ENCODE peak calls at places on chromosomes 5 and 9, in seven cellular contexts. E, N, G, P, I, Y and Q are unnamed samples.
A peak's percentile ranks its signal among the peaks of the same experiment; 100 is the strongest.

GRCh38 chr5:180343846-180344327 is 9.2 kb downstream of the GFPT2 start:
- DNase-seq in E (no peak), N (peak; percentile 73), G (peak; percentile 80), P (no peak), I (no peak), Y (peak; percentile 93), Q (no peak)

GRCh38 chr9:131999692-132000551 is 79.7 kb downstream of the MED27 start:
- DNase-seq in E (no peak), N (no peak), G (peak; percentile 68), P (no peak), I (peak; percentile 87), Y (peak; percentile 85), Q (no peak)

GRCh38 chr9:3468407-3469205 is 57.2 kb downstream of the RFX3 start:
- DNase-seq in E (no peak), N (no peak), G (no peak), P (no peak), I (no peak), Y (no peak), Q (no peak)

GRCh38 chr9:97237311-97237786 is 70.1 kb upstream of the CCDC180 start:
- DNase-seq in E (no peak), N (no peak), G (no peak), P (peak; percentile 16), I (no peak), Y (no peak), Q (no peak)

GRCh38 chr9:13942695-13943094 is 371.2 kb downstream of the NFIB start:
- DNase-seq in E (peak; percentile 9), N (peak; percentile 23), G (peak; percentile 87), P (no peak), I (peak; percentile 98), Y (peak; percentile 98), Q (no peak)

GRCh38 chr5:25544652-25545249 is 900.0 kb upstream of the CDH10 start:
- DNase-seq in E (no peak), N (no peak), G (no peak), P (peak; percentile 44), I (peak; percentile 55), Y (peak; percentile 1), Q (no peak)

GRCh38 chr5:80408475-80408875 is 611 bp downstream of the ZFYVE16 start:
- DNase-seq in E (peak; percentile 13), N (no peak), G (peak; percentile 50), P (peak; percentile 68), I (peak; percentile 66), Y (peak; percentile 29), Q (no peak)

GRCh38 chr5:33049845-33050244 is 338.7 kb downstream of the NPR3 start:
- DNase-seq in E (no peak), N (no peak), G (peak; percentile 71), P (no peak), I (peak; percentile 93), Y (peak; percentile 89), Q (no peak)

GRCh38 chr5:75037106-75037505 is 15.3 kb downstream of the GCNT4 start:
- DNase-seq in E (peak; percentile 8), N (no peak), G (peak; percentile 32), P (no peak), I (peak; percentile 100), Y (peak; percentile 83), Q (peak; percentile 76)

GRCh38 chr5:10250804-10251276 is 760 bp downstream of the CCT5 start:
- DNase-seq in E (no peak), N (no peak), G (peak; percentile 32), P (no peak), I (peak; percentile 39), Y (peak; percentile 40), Q (no peak)

GRCh38 chr5:151659001-151659754 is 27.5 kb downstream of the SPARC start:
- DNase-seq in E (peak; percentile 48), N (peak; percentile 91), G (peak; percentile 86), P (peak; percentile 91), I (peak; percentile 80), Y (peak; percentile 84), Q (peak; percentile 88)

GRCh38 chr5:143435207-143435657 is 31.7 kb upstream of the NR3C1 start:
- DNase-seq in E (no peak), N (no peak), G (peak; percentile 20), P (no peak), I (peak; percentile 15), Y (no peak), Q (no peak)

GRCh38 chr9:38141751-38142150 is 72.7 kb upstream of the SHB start:
- DNase-seq in E (peak; percentile 54), N (no peak), G (peak; percentile 63), P (no peak), I (peak; percentile 35), Y (peak; percentile 63), Q (no peak)

GRCh38 chr9:97802276-97802675 is 50.8 kb upstream of the FOXE1 start:
- DNase-seq in E (no peak), N (no peak), G (no peak), P (no peak), I (peak; percentile 92), Y (peak; percentile 60), Q (no peak)

GRCh38 chr5:143316844-143317631 is 86.4 kb downstream of the NR3C1 start:
- DNase-seq in E (no peak), N (no peak), G (peak; percentile 42), P (no peak), I (no peak), Y (no peak), Q (no peak)

GRCh38 chr9:136131629-136132499 is 13.2 kb upstream of the TMEM250 start:
- DNase-seq in E (no peak), N (no peak), G (no peak), P (no peak), I (no peak), Y (no peak), Q (no peak)

GRCh38 chr5:86500947-86501346 is 116.8 kb upstream of the COX7C start:
- DNase-seq in E (peak; percentile 1), N (no peak), G (no peak), P (no peak), I (peak; percentile 3), Y (no peak), Q (no peak)

GRCh38 chr9:136075881-136076678 is 19.0 kb downstream of the NACC2 start:
- DNase-seq in E (no peak), N (no peak), G (no peak), P (no peak), I (no peak), Y (no peak), Q (no peak)

GRCh38 chr9:124629600-124629999 is 122.4 kb upstream of the NR5A1 start:
- DNase-seq in E (no peak), N (no peak), G (peak; percentile 58), P (no peak), I (peak; percentile 55), Y (peak; percentile 79), Q (no peak)

GRCh38 chr5:38468202-38468656 is 88.2 kb downstream of the LIFR start:
- DNase-seq in E (no peak), N (peak; percentile 57), G (peak; percentile 85), P (no peak), I (peak; percentile 93), Y (peak; percentile 97), Q (no peak)

GRCh38 chr5:39006650-39007049 is 67.5 kb downstream of the RICTOR start:
- DNase-seq in E (no peak), N (no peak), G (no peak), P (no peak), I (no peak), Y (no peak), Q (no peak)

GRCh38 chr5:118882666-118883065 is 105.7 kb downstream of the DTWD2 start:
- DNase-seq in E (no peak), N (no peak), G (no peak), P (no peak), I (no peak), Y (no peak), Q (no peak)

GRCh38 chr5:171855798-171856772 is 70.5 kb downstream of the SMIM23 start:
- DNase-seq in E (no peak), N (no peak), G (peak; percentile 19), P (no peak), I (no peak), Y (no peak), Q (no peak)

GRCh38 chr5:111735829-111736228 is 21.2 kb downstream of the NREP start:
- DNase-seq in E (no peak), N (peak; percentile 52), G (peak; percentile 83), P (no peak), I (peak; percentile 96), Y (peak; percentile 98), Q (no peak)

GRCh38 chr9:115291841-115292240 is 173.9 kb upstream of the TNC start:
- DNase-seq in E (no peak), N (no peak), G (no peak), P (no peak), I (peak; percentile 90), Y (peak; percentile 28), Q (no peak)

GRCh38 chr5:97208184-97208713 is 25.2 kb upstream of the RIOK2 start:
- DNase-seq in E (no peak), N (no peak), G (no peak), P (no peak), I (no peak), Y (no peak), Q (no peak)

GRCh38 chr5:181198905-181199519 is 6.0 kb downstream of the TRIM7 start:
- DNase-seq in E (no peak), N (no peak), G (no peak), P (no peak), I (no peak), Y (no peak), Q (no peak)

GRCh38 chr5:107893642-107894041 is 222.9 kb upstream of the EFNA5 start:
- DNase-seq in E (peak; percentile 5), N (no peak), G (peak; percentile 79), P (no peak), I (peak; percentile 83), Y (peak; percentile 75), Q (no peak)

GRCh38 chr9:129064499-129064908 is 16.4 kb upstream of the DOLPP1 start:
- DNase-seq in E (no peak), N (no peak), G (no peak), P (no peak), I (no peak), Y (no peak), Q (no peak)

GRCh38 chr5:13987843-13988464 is 43.5 kb upstream of the DNAH5 start:
- DNase-seq in E (peak; percentile 30), N (peak; percentile 25), G (peak; percentile 70), P (peak; percentile 56), I (peak; percentile 74), Y (peak; percentile 74), Q (peak; percentile 69)

GRCh38 chr9:112097712-112098688 is 77.1 kb downstream of the SUSD1 start:
- DNase-seq in E (peak; percentile 93), N (peak; percentile 53), G (peak; percentile 87), P (peak; percentile 75), I (peak; percentile 80), Y (peak; percentile 76), Q (peak; percentile 61)

GRCh38 chr5:171336486-171337206 is 27.6 kb downstream of the TLX3 start:
- DNase-seq in E (peak; percentile 4), N (peak; percentile 24), G (peak; percentile 76), P (no peak), I (peak; percentile 68), Y (peak; percentile 61), Q (peak; percentile 59)

GRCh38 chr5:178439411-178440162 is 150.6 kb downstream of the COL23A1 start:
- DNase-seq in E (no peak), N (no peak), G (no peak), P (no peak), I (no peak), Y (no peak), Q (no peak)

GRCh38 chr9:4573176-4573575 is 82.9 kb downstream of the SLC1A1 start:
- DNase-seq in E (no peak), N (no peak), G (no peak), P (no peak), I (no peak), Y (no peak), Q (no peak)

GRCh38 chr9:137058651-137059234 is 4.9 kb upstream of the ENTPD2 start:
- DNase-seq in E (no peak), N (no peak), G (no peak), P (no peak), I (no peak), Y (no peak), Q (no peak)

GRCh38 chr5:151086192-151086869 is 5.5 kb upstream of the TNIP1 start:
- DNase-seq in E (no peak), N (no peak), G (no peak), P (no peak), I (no peak), Y (no peak), Q (no peak)